ENCODE peak calls at places on chromosomes 5 and 9, in five cellular contexts. D is heart left ventricle, M is GM12878, J is spleen, R is GM23248. L is an unnamed sample.

GRCh38 chr5:137735531-137736284 is at the start of gene KLHL3:
- DNase-seq in D (peak; percentile 40), J (peak; percentile 76), R (peak; percentile 77), M (no peak), L (peak; percentile 28)

GRCh38 chr5:112957970-112958773 is 18.4 kb upstream of the DCP2 start:
- DNase-seq in R (peak; percentile 98), J (no peak), M (peak; percentile 57), D (peak; percentile 83), L (no peak)

GRCh38 chr9:77959803-77960202 is 71.8 kb downstream of the GNAQ start:
- DNase-seq in J (no peak), R (no peak), D (no peak), M (no peak), L (no peak)

GRCh38 chr9:112354081-112354743 is 20.8 kb upstream of the PTBP3 start:
- DNase-seq in R (no peak), D (no peak), M (no peak), J (no peak), L (no peak)

GRCh38 chr5:152260940-152261339 is 144.1 kb downstream of the NMUR2 start:
- DNase-seq in D (no peak), R (no peak), M (no peak), J (no peak), L (no peak)

GRCh38 chr9:137368431-137369110 is 54.4 kb downstream of the EXD3 start:
- DNase-seq in R (peak; percentile 16), D (peak; percentile 81), J (peak; percentile 57), M (no peak), L (no peak)

GRCh38 chr5:44935262-44935661 is 126.5 kb downstream of the MRPS30 start:
- DNase-seq in D (no peak), M (no peak), R (peak; percentile 2), J (no peak), L (no peak)

GRCh38 chr5:82664711-82665110 is 386.6 kb upstream of the RPS23 start:
- DNase-seq in D (no peak), M (no peak), J (no peak), R (no peak), L (no peak)

GRCh38 chr9:121735065-121735791 is 83.8 kb downstream of the DAB2IP start:
- DNase-seq in D (no peak), R (peak; percentile 79), M (no peak), J (no peak), L (no peak)

GRCh38 chr5:117394506-117395157 is 820.0 kb upstream of the SEMA6A start:
- DNase-seq in M (no peak), D (no peak), J (no peak), R (no peak), L (no peak)
- H3K4me1 ChIP-seq in M (no peaks in the 10 kb centered on the region), D (no peaks in the 10 kb centered on the region), J (no peaks in the 10 kb centered on the region), R (no peaks in the 10 kb centered on the region), L (no peaks in the 10 kb centered on the region)

DNA sequence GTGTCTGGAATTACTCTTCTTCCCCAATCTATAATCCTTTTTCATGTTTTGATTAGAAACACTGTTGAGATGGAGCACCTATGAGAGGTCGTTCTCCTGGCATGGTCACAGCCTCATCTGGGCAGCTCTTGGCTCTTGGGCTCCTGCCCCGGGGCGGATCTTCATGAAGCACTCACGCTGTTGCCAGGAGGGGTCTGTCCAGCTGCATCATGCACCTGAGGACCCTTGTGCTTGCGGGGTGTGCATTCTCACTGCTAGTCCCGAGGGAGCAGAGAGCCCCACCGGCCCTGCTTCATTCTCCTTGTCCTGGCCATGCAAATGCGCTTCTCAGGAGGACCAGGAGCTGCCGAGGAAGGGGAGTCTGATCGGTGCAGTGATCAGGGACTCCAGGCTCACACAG is 117.6 kb upstream of the S1PR3 start:
- DNase-seq in M (no peak), D (no peak), J (no peak), R (no peak), L (no peak)
- H3K27ac ChIP-seq in M (no peak overlapping the region), D (peak overlapping the region; percentile 0), J (peak overlapping the region; percentile 65), R (no peak overlapping the region), L (no peak overlapping the region)

DNA sequence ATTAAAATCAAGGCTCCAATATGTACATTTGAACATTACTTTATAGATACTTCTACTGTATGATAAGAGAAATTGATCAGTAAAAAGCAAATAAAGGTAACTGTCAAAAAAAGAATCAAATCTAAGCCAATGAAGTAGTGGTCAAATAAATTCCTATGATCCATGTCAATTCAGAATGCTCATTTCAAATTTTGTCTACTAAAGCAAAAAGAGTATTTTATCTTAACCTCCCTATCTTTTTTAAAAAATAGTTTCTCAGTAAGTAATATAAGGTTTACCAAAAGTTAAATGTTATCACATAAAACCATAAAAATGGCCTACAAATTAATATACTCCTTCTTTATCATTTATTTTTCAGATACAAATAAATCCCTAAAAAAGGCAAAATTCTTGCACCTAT is 165.9 kb downstream of the AGTPBP1 start:
- DNase-seq in D (no peak), J (no peak), M (no peak), R (no peak), L (no peak)
- H3K4me1 ChIP-seq in D (no peaks in the 10 kb centered on the region), J (no peaks in the 10 kb centered on the region), M (no peaks in the 10 kb centered on the region), R (peaks cover 1% of the 10 kb centered on the region), L (no peaks in the 10 kb centered on the region)

DNA sequence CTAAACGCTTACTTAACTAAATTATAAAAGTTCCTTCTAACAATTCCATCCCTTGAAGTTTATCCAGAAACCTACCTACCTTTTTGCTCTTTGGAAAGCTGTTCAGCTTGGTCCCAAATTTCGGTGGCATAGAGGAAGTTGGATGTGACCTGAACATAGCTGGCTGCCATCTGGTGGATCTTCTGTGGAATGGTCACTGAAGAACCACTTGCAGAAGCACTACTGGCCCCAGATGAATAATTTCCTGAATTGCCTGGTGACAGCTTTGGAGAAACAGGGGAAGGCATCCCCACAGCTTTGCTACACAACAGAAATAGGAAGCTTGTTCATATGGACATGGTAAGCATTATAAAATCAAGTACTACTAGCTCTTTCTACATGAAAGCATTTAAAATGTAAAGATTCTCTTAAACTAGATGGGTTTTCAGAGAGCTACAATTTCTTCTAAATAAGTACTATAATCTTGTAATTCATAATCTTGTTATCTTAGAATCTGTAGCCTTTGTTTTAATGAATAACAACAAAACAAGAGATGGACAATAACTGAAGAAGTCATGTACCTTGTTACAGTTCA is 9.9 kb downstream of the LEAP2 start:
- DNase-seq in D (peak; percentile 44), M (no peak), R (peak; percentile 89), J (no peak), L (peak; percentile 24)
- H3K27ac ChIP-seq in D (no peak overlapping the region), M (no peak overlapping the region), R (peak overlapping the region; percentile 13), J (no peak overlapping the region), L (no peak overlapping the region)

GRCh38 chr5:138952962-138953361 is 77.8 kb upstream of the LRRTM2 start:
- DNase-seq in R (no peak), D (peak; percentile 47), J (peak; percentile 78), M (no peak), L (no peak)
- H3K4me1 ChIP-seq in R (peaks cover 11% of the 10 kb centered on the region), D (peaks cover 76% of the 10 kb centered on the region), J (peaks cover 42% of the 10 kb centered on the region), M (no peaks in the 10 kb centered on the region), L (peaks cover 18% of the 10 kb centered on the region)

DNA sequence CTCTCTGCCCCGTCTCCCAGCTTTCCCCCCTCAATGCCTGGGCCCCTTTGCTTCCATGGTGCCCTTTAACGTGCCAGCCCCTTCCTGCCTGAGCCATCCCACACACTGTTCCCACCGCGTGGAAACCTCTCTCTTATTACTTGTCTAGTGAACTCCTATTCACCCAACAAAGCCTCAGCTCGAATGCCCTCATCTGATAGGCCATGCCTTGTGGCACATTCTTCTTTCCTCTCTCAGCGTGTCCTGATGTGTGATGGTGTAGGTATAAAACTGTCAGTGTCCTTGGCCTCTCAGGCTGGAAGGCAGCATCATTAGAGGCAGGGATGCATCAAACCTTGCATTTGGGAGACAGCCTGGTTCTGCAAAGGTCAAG is 152.3 kb downstream of the OLFM1 start:
- DNase-seq in M (no peak), D (no peak), R (no peak), J (no peak), L (no peak)
- H3K27ac ChIP-seq in M (no peak overlapping the region), D (no peak overlapping the region), R (no peak overlapping the region), J (no peak overlapping the region), L (no peak overlapping the region)

GRCh38 chr9:109369285-109369684 is 48.4 kb upstream of the EPB41L4B start:
- DNase-seq in R (no peak), J (no peak), M (no peak), D (no peak), L (no peak)

GRCh38 chr9:109371374-109371773 is 50.5 kb upstream of the EPB41L4B start:
- DNase-seq in J (no peak), D (no peak), M (no peak), R (no peak), L (no peak)

GRCh38 chr9:109372246-109372645 is 51.4 kb upstream of the EPB41L4B start:
- DNase-seq in J (no peak), R (no peak), M (no peak), D (no peak), L (no peak)
- H3K4me1 ChIP-seq in J (no peaks in the 10 kb centered on the region), R (no peaks in the 10 kb centered on the region), M (peaks cover 10% of the 10 kb centered on the region), D (no peaks in the 10 kb centered on the region), L (no peaks in the 10 kb centered on the region)

GRCh38 chr5:15621094-15621493 is 121.1 kb downstream of the FBXL7 start:
- DNase-seq in D (no peak), R (peak; percentile 73), J (no peak), M (no peak), L (no peak)

GRCh38 chr5:15623794-15624193 is 123.8 kb downstream of the FBXL7 start:
- DNase-seq in R (no peak), D (no peak), M (no peak), J (no peak), L (no peak)

GRCh38 chr5:15615859-15616258 is 115.9 kb downstream of the FBXL7 start:
- DNase-seq in M (no peak), R (peak; percentile 64), J (no peak), D (no peak), L (no peak)

GRCh38 chr5:15618938-15619337 is 119.0 kb downstream of the FBXL7 start:
- DNase-seq in J (no peak), D (no peak), R (no peak), M (no peak), L (no peak)

GRCh38 chr5:15620501-15620900 is 120.5 kb downstream of the FBXL7 start:
- DNase-seq in R (peak; percentile 95), D (no peak), M (no peak), J (no peak), L (no peak)
- H3K27ac ChIP-seq in R (peak overlapping the region; percentile 92), D (no peak overlapping the region), M (no peak overlapping the region), J (no peak overlapping the region), L (no peak overlapping the region)

L was measured in CD4-positive, alpha-beta memory T cell.